ENCODE peak calls at places on chromosome 5, in eight cellular contexts. One of them, this sample, is unnamed.

GRCh38 chr5:175166013-175166412 is 278.0 kb downstream of the DRD1 start:
- DNase-seq in Right ventricle myocardium superior: no peak
- DNase-seq in DMS153: no peak
- DNase-seq in cardiac fibroblast: no peak
- DNase-seq in CD8-positive, alpha-beta memory T cell: no peak
- DNase-seq in NCI-H187: no peak
- DNase-seq in NCI-H82: peak; percentile 41
- DNase-seq in endothelial cell: no peak
- DNase-seq in this sample: no peak

GRCh38 chr5:143133721-143134120 is 269.8 kb downstream of the NR3C1 start:
- DNase-seq in NCI-H82: no peak
- DNase-seq in cardiac fibroblast: no peak
- DNase-seq in endothelial cell: no peak
- DNase-seq in CD8-positive, alpha-beta memory T cell: no peak
- DNase-seq in Right ventricle myocardium superior: no peak
- DNase-seq in DMS153: no peak
- DNase-seq in NCI-H187: no peak
- DNase-seq in this sample: no peak

GRCh38 chr5:68545636-68546325 is 330.2 kb downstream of the PIK3R1 start:
- DNase-seq in CD8-positive, alpha-beta memory T cell: no peak
- DNase-seq in cardiac fibroblast: no peak
- DNase-seq in DMS153: peak; percentile 90
- DNase-seq in Right ventricle myocardium superior: no peak
- DNase-seq in NCI-H187: peak; percentile 50
- DNase-seq in endothelial cell: no peak
- DNase-seq in NCI-H82: no peak
- DNase-seq in this sample: no peak

GRCh38 chr5:149760700-149761187 is 30.6 kb downstream of the PPARGC1B start:
- DNase-seq in Right ventricle myocardium superior: no peak
- DNase-seq in cardiac fibroblast: no peak
- DNase-seq in DMS153: no peak
- DNase-seq in CD8-positive, alpha-beta memory T cell: no peak
- DNase-seq in NCI-H187: peak; percentile 30
- DNase-seq in NCI-H82: no peak
- DNase-seq in endothelial cell: no peak
- DNase-seq in this sample: peak; percentile 72

GRCh38 chr5:166164211-166164610 is 2127.2 kb upstream of the WWC1 start:
- DNase-seq in DMS153: no peak
- DNase-seq in NCI-H187: no peak
- DNase-seq in NCI-H82: no peak
- DNase-seq in endothelial cell: no peak
- DNase-seq in cardiac fibroblast: no peak
- DNase-seq in Right ventricle myocardium superior: no peak
- DNase-seq in CD8-positive, alpha-beta memory T cell: no peak
- DNase-seq in this sample: no peak

GRCh38 chr5:176559683-176560082 is 10.5 kb downstream of the CDHR2 start:
- DNase-seq in endothelial cell: no peak
- DNase-seq in cardiac fibroblast: no peak
- DNase-seq in CD8-positive, alpha-beta memory T cell: no peak
- DNase-seq in Right ventricle myocardium superior: no peak
- DNase-seq in NCI-H187: no peak
- DNase-seq in NCI-H82: peak; percentile 18
- DNase-seq in DMS153: no peak
- DNase-seq in this sample: no peak

GRCh38 chr5:96823900-96824351 is 16.2 kb upstream of the ERAP1 start:
- DNase-seq in NCI-H82: no peak
- DNase-seq in cardiac fibroblast: peak; percentile 72
- DNase-seq in Right ventricle myocardium superior: no peak
- DNase-seq in CD8-positive, alpha-beta memory T cell: no peak
- DNase-seq in DMS153: no peak
- DNase-seq in NCI-H187: no peak
- DNase-seq in endothelial cell: no peak
- DNase-seq in this sample: peak; percentile 88

GRCh38 chr5:157295247-157295646 is 29.3 kb downstream of the CYFIP2 start:
- DNase-seq in NCI-H187: no peak
- DNase-seq in cardiac fibroblast: no peak
- DNase-seq in endothelial cell: no peak
- DNase-seq in DMS153: peak; percentile 46
- DNase-seq in Right ventricle myocardium superior: no peak
- DNase-seq in CD8-positive, alpha-beta memory T cell: no peak
- DNase-seq in NCI-H82: no peak
- DNase-seq in this sample: no peak

GRCh38 chr5:130536726-130537125 is 628.3 kb downstream of the HINT1 start:
- DNase-seq in DMS153: no peak
- DNase-seq in NCI-H82: no peak
- DNase-seq in endothelial cell: no peak
- DNase-seq in NCI-H187: no peak
- DNase-seq in cardiac fibroblast: no peak
- DNase-seq in Right ventricle myocardium superior: no peak
- DNase-seq in CD8-positive, alpha-beta memory T cell: no peak
- DNase-seq in this sample: no peak

GRCh38 chr5:93800988-93801811 is 59.8 kb upstream of the POU5F2 start:
- DNase-seq in NCI-H82: peak; percentile 67
- DNase-seq in Right ventricle myocardium superior: no peak
- DNase-seq in cardiac fibroblast: peak; percentile 80
- DNase-seq in endothelial cell: no peak
- DNase-seq in DMS153: no peak
- DNase-seq in NCI-H187: peak; percentile 56
- DNase-seq in CD8-positive, alpha-beta memory T cell: no peak
- DNase-seq in this sample: peak; percentile 32

GRCh38 chr5:113390224-113390623 is 44.6 kb downstream of the TSSK1B start:
- DNase-seq in CD8-positive, alpha-beta memory T cell: no peak
- DNase-seq in endothelial cell: no peak
- DNase-seq in cardiac fibroblast: no peak
- DNase-seq in DMS153: no peak
- DNase-seq in NCI-H187: no peak
- DNase-seq in NCI-H82: no peak
- DNase-seq in Right ventricle myocardium superior: no peak
- DNase-seq in this sample: no peak

GRCh38 chr5:172493906-172494305 is 39.6 kb upstream of the SH3PXD2B start:
- DNase-seq in Right ventricle myocardium superior: no peak
- DNase-seq in NCI-H187: no peak
- DNase-seq in endothelial cell: no peak
- DNase-seq in DMS153: no peak
- DNase-seq in cardiac fibroblast: no peak
- DNase-seq in NCI-H82: no peak
- DNase-seq in CD8-positive, alpha-beta memory T cell: no peak
- DNase-seq in this sample: no peak

GRCh38 chr5:160542281-160542680 is 120.6 kb downstream of the PTTG1 start:
- DNase-seq in CD8-positive, alpha-beta memory T cell: no peak
- DNase-seq in NCI-H82: no peak
- DNase-seq in endothelial cell: no peak
- DNase-seq in NCI-H187: no peak
- DNase-seq in cardiac fibroblast: no peak
- DNase-seq in DMS153: no peak
- DNase-seq in Right ventricle myocardium superior: no peak
- DNase-seq in this sample: no peak

GRCh38 chr5:94776167-94776566 is 157.7 kb downstream of the SLF1 start:
- DNase-seq in Right ventricle myocardium superior: no peak
- DNase-seq in NCI-H187: no peak
- DNase-seq in cardiac fibroblast: peak; percentile 10
- DNase-seq in CD8-positive, alpha-beta memory T cell: no peak
- DNase-seq in NCI-H82: peak; percentile 78
- DNase-seq in endothelial cell: no peak
- DNase-seq in DMS153: no peak
- DNase-seq in this sample: no peak

This sample was measured in Caki2.